ENCODE peak calls at places on chromosomes 7 and 10, in seven cellular contexts. One of them, this sample, is unnamed.

GRCh38 chr7:80247144-80247543 is 112.5 kb downstream of the GNAI1 start:
- DNase-seq in IMR-90: peak
- DNase-seq in H9: no peak
- DNase-seq in neuronal stem cell: no peak
- DNase-seq in mesendoderm: no peak
- DNase-seq in trophoblast cell: peak
- DNase-seq in mesenchymal stem cell: peak
- DNase-seq in this sample: no peak

GRCh38 chr10:32413513-32413912 is 32.4 kb upstream of the CCDC7 start:
- DNase-seq in IMR-90: peak
- DNase-seq in H9: no peak
- DNase-seq in neuronal stem cell: no peak
- DNase-seq in mesendoderm: no peak
- DNase-seq in trophoblast cell: peak
- DNase-seq in mesenchymal stem cell: peak
- DNase-seq in this sample: no peak

GRCh38 chr10:13162013-13162364 is 631 bp downstream of the MCM10 start:
- DNase-seq in IMR-90: no peak
- DNase-seq in H9: no peak
- DNase-seq in neuronal stem cell: peak
- DNase-seq in mesendoderm: peak
- DNase-seq in trophoblast cell: peak
- DNase-seq in mesenchymal stem cell: peak
- DNase-seq in this sample: no peak

GRCh38 chr10:89783406-89783805 is 82.0 kb downstream of the KIF20B start:
- DNase-seq in IMR-90: peak
- DNase-seq in H9: no peak
- DNase-seq in neuronal stem cell: no peak
- DNase-seq in mesendoderm: no peak
- DNase-seq in trophoblast cell: no peak
- DNase-seq in mesenchymal stem cell: no peak
- DNase-seq in this sample: no peak

GRCh38 chr10:60098676-60099601 is 192.6 kb upstream of the CCDC6 start:
- DNase-seq in IMR-90: no peak
- DNase-seq in H9: no peak
- DNase-seq in neuronal stem cell: no peak
- DNase-seq in mesendoderm: peak
- DNase-seq in trophoblast cell: peak
- DNase-seq in mesenchymal stem cell: peak
- DNase-seq in this sample: no peak

GRCh38 chr7:109256762-109257560 is 687.3 kb downstream of the DNAJB9 start:
- DNase-seq in IMR-90: no peak
- DNase-seq in H9: no peak
- DNase-seq in neuronal stem cell: no peak
- DNase-seq in mesendoderm: no peak
- DNase-seq in trophoblast cell: no peak
- DNase-seq in mesenchymal stem cell: no peak
- DNase-seq in this sample: no peak

GRCh38 chr7:25906003-25906402 is 246.0 kb upstream of the NFE2L3 start:
- DNase-seq in IMR-90: no peak
- DNase-seq in H9: no peak
- DNase-seq in neuronal stem cell: no peak
- DNase-seq in mesendoderm: no peak
- DNase-seq in trophoblast cell: no peak
- DNase-seq in mesenchymal stem cell: no peak
- DNase-seq in this sample: no peak

GRCh38 chr7:139490130-139490529 is 6.7 kb upstream of the KLRG2 start:
- DNase-seq in IMR-90: no peak
- DNase-seq in H9: no peak
- DNase-seq in neuronal stem cell: no peak
- DNase-seq in mesendoderm: no peak
- DNase-seq in trophoblast cell: no peak
- DNase-seq in mesenchymal stem cell: no peak
- DNase-seq in this sample: no peak

GRCh38 chr7:303884-304573 is 14.1 kb downstream of the FOXL3 start:
- DNase-seq in IMR-90: no peak
- DNase-seq in H9: no peak
- DNase-seq in neuronal stem cell: no peak
- DNase-seq in mesendoderm: no peak
- DNase-seq in trophoblast cell: no peak
- DNase-seq in mesenchymal stem cell: no peak
- DNase-seq in this sample: no peak

GRCh38 chr7:302054-302992 is 12.4 kb downstream of the FOXL3 start:
- DNase-seq in IMR-90: no peak
- DNase-seq in H9: no peak
- DNase-seq in neuronal stem cell: no peak
- DNase-seq in mesendoderm: no peak
- DNase-seq in trophoblast cell: no peak
- DNase-seq in mesenchymal stem cell: no peak
- DNase-seq in this sample: no peak

GRCh38 chr7:303425-303824 is 13.5 kb downstream of the FOXL3 start:
- DNase-seq in IMR-90: no peak
- DNase-seq in H9: no peak
- DNase-seq in neuronal stem cell: no peak
- DNase-seq in mesendoderm: no peak
- DNase-seq in trophoblast cell: no peak
- DNase-seq in mesenchymal stem cell: no peak
- DNase-seq in this sample: no peak

GRCh38 chr7:305410-306151 is 15.6 kb downstream of the FOXL3 start:
- DNase-seq in IMR-90: no peak
- DNase-seq in H9: no peak
- DNase-seq in neuronal stem cell: no peak
- DNase-seq in mesendoderm: no peak
- DNase-seq in trophoblast cell: no peak
- DNase-seq in mesenchymal stem cell: no peak
- DNase-seq in this sample: no peak

DNA sequence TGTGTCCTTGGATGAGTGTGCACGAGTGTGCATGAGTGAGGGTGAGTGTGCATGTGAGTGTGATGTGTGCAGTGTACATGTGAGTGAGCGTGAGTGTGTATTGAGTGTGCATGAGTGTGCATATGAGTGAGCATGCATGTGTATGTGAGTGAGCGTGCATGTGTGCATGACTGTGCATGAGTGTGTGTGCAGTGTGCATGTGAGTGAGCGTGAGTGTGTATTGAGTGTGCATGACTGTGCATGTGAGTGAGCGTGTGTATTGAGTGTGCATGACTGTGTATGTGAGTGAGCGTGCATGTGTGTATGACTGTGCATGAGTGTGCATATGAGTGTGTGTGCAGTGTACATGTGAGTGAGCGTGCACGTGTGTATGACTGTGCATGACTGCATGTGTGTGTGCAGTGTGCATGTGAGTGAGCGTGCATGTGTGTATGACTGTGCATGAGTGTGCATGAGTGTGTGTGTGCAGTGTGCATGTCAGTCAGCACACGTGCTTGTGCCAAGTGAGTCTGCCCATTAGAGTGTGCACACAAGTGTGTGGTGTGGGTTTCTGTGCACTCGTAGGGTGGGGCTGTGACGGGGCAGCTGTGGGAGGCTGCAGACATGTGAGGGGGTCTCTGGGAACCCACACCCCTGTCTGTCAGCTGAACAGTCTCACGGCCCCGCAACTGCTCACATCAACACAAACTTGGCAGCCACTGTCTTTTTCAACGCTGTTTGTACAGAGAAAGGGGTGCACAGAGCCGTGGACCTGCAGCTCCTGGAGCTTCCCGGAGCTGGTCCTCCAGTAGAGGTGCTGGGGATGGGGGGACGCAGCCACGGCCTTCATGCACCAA is 14.8 kb downstream of the FOXL3 start:
- DNase-seq in IMR-90: no peak
- DNase-seq in H9: no peak
- DNase-seq in neuronal stem cell: no peak
- DNase-seq in mesendoderm: no peak
- DNase-seq in trophoblast cell: no peak
- DNase-seq in mesenchymal stem cell: no peak
- DNase-seq in this sample: no peak
- H4K8ac ChIP-seq in IMR-90: no peak
- H4K8ac ChIP-seq in H9: no peak
- H4K8ac ChIP-seq in neuronal stem cell: no peak
- H4K8ac ChIP-seq in mesendoderm: no peak
- H4K8ac ChIP-seq in trophoblast cell: no peak
- H4K8ac ChIP-seq in mesenchymal stem cell: no peak
- H4K8ac ChIP-seq in this sample: no peak

GRCh38 chr10:77973276-77973675 is 46.7 kb upstream of the DLG5 start:
- DNase-seq in IMR-90: no peak
- DNase-seq in H9: no peak
- DNase-seq in neuronal stem cell: no peak
- DNase-seq in mesendoderm: no peak
- DNase-seq in trophoblast cell: no peak
- DNase-seq in mesenchymal stem cell: no peak
- DNase-seq in this sample: no peak

GRCh38 chr10:77970869-77971803 is 44.6 kb upstream of the DLG5 start:
- DNase-seq in IMR-90: peak
- DNase-seq in H9: no peak
- DNase-seq in neuronal stem cell: peak
- DNase-seq in mesendoderm: peak
- DNase-seq in trophoblast cell: peak
- DNase-seq in mesenchymal stem cell: peak
- DNase-seq in this sample: no peak

GRCh38 chr10:77969029-77969635 is 42.6 kb upstream of the DLG5 start:
- DNase-seq in IMR-90: no peak
- DNase-seq in H9: no peak
- DNase-seq in neuronal stem cell: no peak
- DNase-seq in mesendoderm: no peak
- DNase-seq in trophoblast cell: no peak
- DNase-seq in mesenchymal stem cell: no peak
- DNase-seq in this sample: no peak

GRCh38 chr10:77972148-77972547 is 45.6 kb upstream of the DLG5 start:
- DNase-seq in IMR-90: no peak
- DNase-seq in H9: no peak
- DNase-seq in neuronal stem cell: no peak
- DNase-seq in mesendoderm: peak
- DNase-seq in trophoblast cell: no peak
- DNase-seq in mesenchymal stem cell: no peak
- DNase-seq in this sample: no peak

DNA sequence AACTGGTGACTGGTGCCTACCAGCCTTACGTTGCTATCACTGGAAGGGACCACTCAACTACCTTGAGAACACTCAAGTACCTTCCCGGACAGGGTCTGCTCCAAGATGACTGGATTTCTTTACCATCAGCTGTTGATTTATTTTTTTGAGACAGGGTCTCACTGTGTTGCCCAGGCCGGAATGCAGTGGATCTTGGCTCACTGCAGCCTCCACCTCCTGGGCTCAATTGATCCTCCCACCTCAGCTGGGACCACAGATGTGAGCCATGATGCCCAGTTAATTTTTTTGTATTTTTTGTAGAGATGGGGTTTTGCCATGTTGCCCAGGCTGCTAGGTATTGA is 45.2 kb upstream of the DLG5 start:
- DNase-seq in IMR-90: no peak
- DNase-seq in H9: no peak
- DNase-seq in neuronal stem cell: no peak
- DNase-seq in mesendoderm: no peak
- DNase-seq in trophoblast cell: no peak
- DNase-seq in mesenchymal stem cell: no peak
- DNase-seq in this sample: no peak
- H4K8ac ChIP-seq in IMR-90: peak
- H4K8ac ChIP-seq in H9: no peak
- H4K8ac ChIP-seq in neuronal stem cell: no peak
- H4K8ac ChIP-seq in mesendoderm: no peak
- H4K8ac ChIP-seq in trophoblast cell: no peak
- H4K8ac ChIP-seq in mesenchymal stem cell: peak
- H4K8ac ChIP-seq in this sample: no peak

GRCh38 chr10:129440247-129440646 is 26.8 kb upstream of the MGMT start:
- DNase-seq in IMR-90: no peak
- DNase-seq in H9: no peak
- DNase-seq in neuronal stem cell: no peak
- DNase-seq in mesendoderm: no peak
- DNase-seq in trophoblast cell: no peak
- DNase-seq in mesenchymal stem cell: no peak
- DNase-seq in this sample: no peak

GRCh38 chr10:129441391-129442009 is 25.5 kb upstream of the MGMT start:
- DNase-seq in IMR-90: no peak
- DNase-seq in H9: no peak
- DNase-seq in neuronal stem cell: no peak
- DNase-seq in mesendoderm: peak
- DNase-seq in trophoblast cell: no peak
- DNase-seq in mesenchymal stem cell: no peak
- DNase-seq in this sample: no peak

GRCh38 chr10:129440722-129441316 is 26.2 kb upstream of the MGMT start:
- DNase-seq in IMR-90: no peak
- DNase-seq in H9: no peak
- DNase-seq in neuronal stem cell: no peak
- DNase-seq in mesendoderm: no peak
- DNase-seq in trophoblast cell: no peak
- DNase-seq in mesenchymal stem cell: no peak
- DNase-seq in this sample: no peak

GRCh38 chr10:129433266-129433665 is 33.8 kb upstream of the MGMT start:
- DNase-seq in IMR-90: no peak
- DNase-seq in H9: no peak
- DNase-seq in neuronal stem cell: no peak
- DNase-seq in mesendoderm: no peak
- DNase-seq in trophoblast cell: no peak
- DNase-seq in mesenchymal stem cell: no peak
- DNase-seq in this sample: no peak

DNA sequence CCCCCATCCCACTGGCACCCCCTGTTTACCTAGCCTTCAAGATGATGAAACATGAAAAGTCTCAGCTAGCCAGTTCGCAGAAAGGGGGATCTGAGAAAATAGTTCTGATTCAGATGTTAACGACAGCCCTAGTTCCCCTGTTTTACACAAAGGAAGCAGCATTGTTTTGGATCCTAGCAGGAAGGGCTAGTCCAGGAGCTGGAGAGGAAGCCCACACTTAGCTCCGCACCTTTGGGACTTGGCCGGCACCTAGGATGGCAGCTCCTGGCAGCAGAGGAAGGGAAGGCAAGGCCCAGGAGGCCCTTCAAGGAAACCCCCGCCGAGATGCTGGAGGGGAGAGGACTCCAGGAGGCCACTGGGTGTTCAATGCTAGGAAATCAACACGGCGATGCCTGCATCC is 29.0 kb upstream of the MGMT start:
- DNase-seq in IMR-90: no peak
- DNase-seq in H9: no peak
- DNase-seq in neuronal stem cell: no peak
- DNase-seq in mesendoderm: no peak
- DNase-seq in trophoblast cell: no peak
- DNase-seq in mesenchymal stem cell: no peak
- DNase-seq in this sample: no peak
- H4K8ac ChIP-seq in IMR-90: no peak
- H4K8ac ChIP-seq in H9: no peak
- H4K8ac ChIP-seq in neuronal stem cell: no peak
- H4K8ac ChIP-seq in mesendoderm: no peak
- H4K8ac ChIP-seq in trophoblast cell: no peak
- H4K8ac ChIP-seq in mesenchymal stem cell: no peak
- H4K8ac ChIP-seq in this sample: no peak

GRCh38 chr10:67222929-67223328 is 297.1 kb downstream of the LRRTM3 start:
- DNase-seq in IMR-90: no peak
- DNase-seq in H9: no peak
- DNase-seq in neuronal stem cell: no peak
- DNase-seq in mesendoderm: no peak
- DNase-seq in trophoblast cell: no peak
- DNase-seq in mesenchymal stem cell: no peak
- DNase-seq in this sample: no peak

GRCh38 chr10:67224553-67224952 is 298.7 kb downstream of the LRRTM3 start:
- DNase-seq in IMR-90: no peak
- DNase-seq in H9: no peak
- DNase-seq in neuronal stem cell: no peak
- DNase-seq in mesendoderm: peak
- DNase-seq in trophoblast cell: no peak
- DNase-seq in mesenchymal stem cell: no peak
- DNase-seq in this sample: no peak

GRCh38 chr10:67225226-67225625 is 299.4 kb downstream of the LRRTM3 start:
- DNase-seq in IMR-90: no peak
- DNase-seq in H9: no peak
- DNase-seq in neuronal stem cell: no peak
- DNase-seq in mesendoderm: no peak
- DNase-seq in trophoblast cell: no peak
- DNase-seq in mesenchymal stem cell: no peak
- DNase-seq in this sample: no peak

GRCh38 chr10:67221939-67222494 is 296.2 kb downstream of the LRRTM3 start:
- DNase-seq in IMR-90: no peak
- DNase-seq in H9: no peak
- DNase-seq in neuronal stem cell: no peak
- DNase-seq in mesendoderm: no peak
- DNase-seq in trophoblast cell: no peak
- DNase-seq in mesenchymal stem cell: no peak
- DNase-seq in this sample: no peak
- H4K8ac ChIP-seq in IMR-90: no peak
- H4K8ac ChIP-seq in H9: no peak
- H4K8ac ChIP-seq in neuronal stem cell: no peak
- H4K8ac ChIP-seq in mesendoderm: no peak
- H4K8ac ChIP-seq in trophoblast cell: no peak
- H4K8ac ChIP-seq in mesenchymal stem cell: no peak
- H4K8ac ChIP-seq in this sample: no peak

This sample was measured in H1.